ENCODE peak calls at places on chromosomes 5 and 9, in nine cellular contexts. C, E, F, D, V, J, X, Y and A are unnamed samples.
A peak's percentile ranks its signal among the peaks of the same experiment; 100 is the strongest.

GRCh38 chr9:7976167-7976755 is 176.7 kb upstream of the DMAC1 start:
- DNase-seq in C (no peak), E (no peak), F (no peak), D (no peak), V (no peak), J (no peak), X (no peak), Y (peak; percentile 89), A (peak; percentile 15)

GRCh38 chr9:17578911-17579793 is at the start of gene SH3GL2:
- DNase-seq in C (peak; percentile 35), E (no peak), F (peak; percentile 10), D (no peak), V (peak; percentile 82), J (no peak), X (no peak), Y (no peak), A (peak; percentile 53)

GRCh38 chr5:151619812-151620462 is 28.8 kb upstream of the FAT2 start:
- DNase-seq in C (no peak), E (no peak), F (no peak), D (no peak), V (no peak), J (no peak), X (no peak), Y (no peak), A (no peak)

GRCh38 chr5:157470616-157471015 is 10.6 kb downstream of the NIPAL4 start:
- DNase-seq in C (no peak), E (no peak), F (no peak), D (no peak), V (no peak), J (no peak), X (no peak), Y (no peak), A (no peak)

GRCh38 chr9:120439147-120439546 is 140.8 kb downstream of the CDK5RAP2 start:
- DNase-seq in C (peak; percentile 40), E (peak; percentile 17), F (no peak), D (no peak), V (no peak), J (peak; percentile 43), X (no peak), Y (no peak), A (no peak)

GRCh38 chr9:91295357-91295756 is 66.4 kb downstream of the AUH start:
- DNase-seq in C (no peak), E (no peak), F (no peak), D (no peak), V (no peak), J (no peak), X (no peak), Y (no peak), A (no peak)

GRCh38 chr9:14270358-14271077 is 43.4 kb downstream of the NFIB start:
- DNase-seq in C (no peak), E (no peak), F (no peak), D (peak; percentile 75), V (no peak), J (no peak), X (no peak), Y (no peak), A (no peak)

GRCh38 chr5:60228676-60229075 is 335.1 kb upstream of the PDE4D start:
- DNase-seq in C (no peak), E (no peak), F (no peak), D (no peak), V (no peak), J (no peak), X (no peak), Y (no peak), A (no peak)

GRCh38 chr9:71891557-71892189 is 19.3 kb downstream of the ABHD17B start:
- DNase-seq in C (no peak), E (no peak), F (no peak), D (no peak), V (no peak), J (no peak), X (no peak), Y (no peak), A (no peak)

GRCh38 chr5:78547171-78547570 is 101.4 kb downstream of the LHFPL2 start:
- DNase-seq in C (no peak), E (no peak), F (no peak), D (peak; percentile 83), V (no peak), J (no peak), X (no peak), Y (no peak), A (no peak)

GRCh38 chr9:17019398-17019797 is 115.4 kb upstream of the CNTLN start:
- DNase-seq in C (no peak), E (no peak), F (no peak), D (no peak), V (no peak), J (no peak), X (no peak), Y (no peak), A (no peak)

GRCh38 chr5:163506726-163507125 is 1.3 kb downstream of the MAT2B start:
- DNase-seq in C (no peak), E (no peak), F (no peak), D (no peak), V (no peak), J (no peak), X (no peak), Y (no peak), A (no peak)

GRCh38 chr5:180455872-180456271 is 38.3 kb upstream of the CNOT6 start:
- DNase-seq in C (no peak), E (no peak), F (no peak), D (no peak), V (no peak), J (no peak), X (no peak), Y (no peak), A (no peak)

GRCh38 chr5:169273451-169273850 is 27.5 kb downstream of the SLIT3 start:
- DNase-seq in C (no peak), E (no peak), F (no peak), D (no peak), V (no peak), J (no peak), X (no peak), Y (no peak), A (no peak)

GRCh38 chr5:139494256-139494655 is 11.7 kb upstream of the STING1 start:
- DNase-seq in C (no peak), E (no peak), F (no peak), D (no peak), V (no peak), J (no peak), X (no peak), Y (no peak), A (no peak)

GRCh38 chr5:6567835-6568234 is 65.0 kb downstream of the NSUN2 start:
- DNase-seq in C (no peak), E (no peak), F (no peak), D (no peak), V (no peak), J (no peak), X (no peak), Y (no peak), A (no peak)

GRCh38 chr9:4048441-4048840 is 251.4 kb downstream of the GLIS3 start:
- DNase-seq in C (peak; percentile 39), E (no peak), F (no peak), D (no peak), V (no peak), J (no peak), X (no peak), Y (no peak), A (no peak)

GRCh38 chr9:124381073-124381945 is 33.9 kb downstream of the PSMB7 start:
- DNase-seq in C (no peak), E (no peak), F (no peak), D (no peak), V (no peak), J (no peak), X (no peak), Y (no peak), A (no peak)

DNA sequence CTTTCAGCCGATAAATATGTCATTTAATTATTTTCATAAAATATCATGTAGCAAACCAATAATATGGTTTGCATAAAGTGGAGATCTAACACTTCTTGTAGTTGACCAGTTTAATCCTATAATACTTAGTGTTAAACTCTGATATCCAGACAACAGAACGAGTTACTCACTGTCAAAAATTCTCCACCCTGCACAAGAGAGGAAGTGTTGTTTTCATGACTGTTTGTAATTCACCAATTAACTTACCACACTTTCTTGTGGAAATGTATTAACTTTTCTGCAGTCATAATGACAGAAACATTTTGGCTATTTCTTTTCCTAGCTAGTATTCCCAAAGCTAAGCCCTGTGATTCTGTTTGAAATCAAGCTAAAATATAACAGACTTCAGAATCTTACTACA is 555.3 kb upstream of the FTMT start:
- DNase-seq in C (no peak), E (no peak), F (no peak), D (no peak), V (no peak), J (no peak), X (no peak), Y (no peak), A (no peak)
- TF ChIP-seq EP300 in C (no peak), E (no peak), F (no peak), D (no peak), V (no peak), J (no peak), X (no peak), Y (no peak), A (no peak)

GRCh38 chr9:121568101-121568460 is 68.4 kb upstream of the GGTA1 start:
- DNase-seq in C (no peak), E (no peak), F (peak; percentile 78), D (no peak), V (no peak), J (no peak), X (no peak), Y (no peak), A (no peak)
- TF ChIP-seq EP300 in C (no peak), E (no peak), F (no peak), D (no peak), V (no peak), J (no peak), X (no peak), Y (no peak), A (no peak)

GRCh38 chr9:131500377-131500776 is 2.3 kb upstream of the POMT1 start:
- DNase-seq in C (no peak), E (no peak), F (no peak), D (no peak), V (no peak), J (no peak), X (no peak), Y (no peak), A (peak; percentile 21)
- TF ChIP-seq EP300 in C (no peak), E (no peak), F (no peak), D (no peak), V (no peak), J (no peak), X (no peak), Y (no peak), A (no peak)

DNA sequence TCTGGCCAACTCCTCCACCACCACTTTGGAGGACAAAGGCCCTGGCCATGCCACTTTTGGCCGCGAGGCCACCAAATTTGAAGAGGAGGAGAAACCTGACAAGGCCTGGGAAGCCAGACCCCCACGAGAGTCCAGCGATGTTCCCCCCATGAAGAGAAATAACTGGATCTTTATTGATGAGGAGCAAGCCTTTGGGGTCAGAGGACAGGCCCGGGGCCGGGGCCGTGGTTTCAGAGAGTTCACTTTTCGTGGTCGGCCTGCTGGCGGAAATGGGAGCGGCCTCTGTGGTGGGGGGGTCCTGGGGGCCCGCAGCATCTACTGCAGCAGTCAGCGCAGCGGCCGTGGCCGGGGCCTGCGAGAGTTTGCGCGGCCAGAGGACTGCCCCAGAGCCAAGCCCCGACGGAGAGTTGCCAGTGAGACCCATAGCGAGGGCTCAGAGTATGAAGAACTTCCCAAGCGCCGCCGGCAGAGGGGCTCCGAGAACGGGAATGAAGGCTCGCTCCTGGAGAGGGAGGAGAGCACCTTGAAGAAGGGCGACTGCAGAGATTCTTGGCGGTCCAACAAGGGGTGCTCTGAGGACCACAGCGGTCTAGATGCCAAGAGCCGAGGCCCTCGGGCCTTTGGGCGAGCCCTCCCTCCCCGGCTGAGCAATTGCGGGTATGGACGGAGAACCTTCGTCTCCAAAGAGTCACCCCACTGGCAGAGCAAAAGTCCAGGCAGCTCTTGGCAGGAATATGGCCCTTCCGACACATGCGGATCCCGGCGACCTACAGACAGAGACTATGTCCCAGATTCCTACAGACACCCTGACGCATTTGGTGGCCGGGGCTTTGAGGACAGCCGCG is 27.4 kb upstream of the POMT1 start:
- DNase-seq in C (no peak), E (no peak), F (no peak), D (peak; percentile 64), V (no peak), J (no peak), X (no peak), Y (no peak), A (no peak)
- TF ChIP-seq EP300 in C (no peak), E (no peak), F (no peak), D (no peak), V (no peak), J (no peak), X (no peak), Y (no peak), A (no peak)